ENCODE peak calls at places on chromosomes 2 and 18, in ten cellular contexts. X is fibroblast of the aortic adventitia, J is foreskin keratinocyte, A is GM10248, Z is fibroblast of pulmonary artery, N is AG09309, P is lung, S is astrocyte of the spinal cord, O is kidney epithelial cell, G is ovary. W is an unnamed sample.

GRCh38 chr2:2960817-2961216 is 416.8 kb downstream of the EIPR1 start:
- DNase-seq in X (no peak), J (no peak), A (no peak), Z (no peak), N (no peak), P (no peak), S (no peak), O (no peak), G (no peak), W (no peak)

GRCh38 chr2:119255760-119256573 is 32.3 kb downstream of the STEAP3 start:
- DNase-seq in X (peak; percentile 95), J (peak; percentile 78), A (no peak), Z (peak; percentile 97), N (peak; percentile 91), P (no peak), S (peak; percentile 97), O (peak; percentile 89), G (no peak), W (no peak)

GRCh38 chr2:150320623-150321022 is 166.8 kb downstream of the RND3 start:
- DNase-seq in X (no peak), J (no peak), A (no peak), Z (no peak), N (no peak), P (no peak), S (no peak), O (no peak), G (no peak), W (no peak)

GRCh38 chr18:37294951-37295350 is 270.6 kb downstream of the CELF4 start:
- DNase-seq in X (no peak), J (no peak), A (no peak), Z (peak; percentile 23), N (no peak), P (no peak), S (no peak), O (no peak), G (no peak), W (no peak)

GRCh38 chr2:196464311-196464710 is 175.2 kb upstream of the CCDC150 start:
- DNase-seq in X (no peak), J (no peak), A (no peak), Z (no peak), N (no peak), P (no peak), S (peak; percentile 24), O (no peak), G (no peak), W (no peak)

GRCh38 chr2:74267068-74267467 is 68.7 kb downstream of the MTHFD2 start:
- DNase-seq in X (no peak), J (no peak), A (peak; percentile 70), Z (no peak), N (no peak), P (peak; percentile 32), S (no peak), O (no peak), G (no peak), W (peak; percentile 59)

GRCh38 chr2:29241955-29242565 is 126.8 kb downstream of the CLIP4 start:
- DNase-seq in X (no peak), J (no peak), A (no peak), Z (no peak), N (no peak), P (no peak), S (no peak), O (no peak), G (no peak), W (no peak)

GRCh38 chr2:226652388-226652787 is 147.2 kb downstream of the IRS1 start:
- DNase-seq in X (peak; percentile 94), J (peak; percentile 97), A (no peak), Z (peak; percentile 92), N (peak; percentile 81), P (no peak), S (peak; percentile 99), O (peak; percentile 90), G (no peak), W (no peak)

GRCh38 chr18:64330976-64331375 is 182.1 kb upstream of the LINC00305 start:
- DNase-seq in X (no peak), J (no peak), A (no peak), Z (no peak), N (no peak), P (no peak), S (no peak), O (no peak), G (no peak), W (no peak)

GRCh38 chr2:83003555-83003954 is 1455.5 kb downstream of the SUCLG1 start:
- DNase-seq in X (no peak), J (no peak), A (no peak), Z (no peak), N (no peak), P (no peak), S (no peak), O (no peak), G (no peak), W (no peak)

DNA sequence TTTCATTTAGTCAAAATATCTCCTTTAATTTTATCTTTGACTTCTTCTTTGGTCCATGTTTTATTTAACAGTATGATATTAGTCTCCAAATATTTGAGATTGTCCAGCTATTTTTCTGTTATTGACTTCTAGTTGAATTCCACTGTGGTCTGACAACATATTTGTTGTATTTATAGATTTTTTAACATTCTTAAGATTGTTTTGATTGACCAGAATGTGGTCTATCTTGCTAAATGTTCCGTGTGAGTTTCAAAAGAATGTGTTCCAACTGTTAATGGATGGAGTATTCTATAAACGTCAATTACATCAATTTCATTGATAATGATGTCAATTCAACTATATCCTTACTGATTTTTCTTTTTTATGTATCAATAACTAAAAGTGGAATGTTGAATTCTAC is 1452.1 kb downstream of the SUCLG1 start:
- DNase-seq in X (no peak), J (no peak), A (no peak), Z (peak; percentile 21), N (no peak), P (no peak), S (peak; percentile 29), O (no peak), G (no peak), W (no peak)
- TF ChIP-seq CTCF in X (no peak), J (no peak), A (no peak), Z (no peak), N (no peak), P (no peak), S (no peak), O (no peak), G (no peak), W (no peak)

GRCh38 chr18:48901145-48902022 is 49.4 kb downstream of the SMAD7 start:
- DNase-seq in X (no peak), J (no peak), A (no peak), Z (no peak), N (no peak), P (no peak), S (no peak), O (no peak), G (no peak), W (no peak)

GRCh38 chr18:48902856-48903601 is 47.7 kb downstream of the SMAD7 start:
- DNase-seq in X (peak; percentile 88), J (no peak), A (no peak), Z (peak; percentile 76), N (no peak), P (no peak), S (peak; percentile 92), O (no peak), G (no peak), W (no peak)

GRCh38 chr18:48904086-48904485 is 46.7 kb downstream of the SMAD7 start:
- DNase-seq in X (no peak), J (no peak), A (no peak), Z (no peak), N (no peak), P (no peak), S (no peak), O (no peak), G (no peak), W (no peak)

GRCh38 chr18:48900469-48900868 is 50.3 kb downstream of the SMAD7 start:
- DNase-seq in X (no peak), J (no peak), A (no peak), Z (no peak), N (no peak), P (no peak), S (no peak), O (no peak), G (no peak), W (no peak)

DNA sequence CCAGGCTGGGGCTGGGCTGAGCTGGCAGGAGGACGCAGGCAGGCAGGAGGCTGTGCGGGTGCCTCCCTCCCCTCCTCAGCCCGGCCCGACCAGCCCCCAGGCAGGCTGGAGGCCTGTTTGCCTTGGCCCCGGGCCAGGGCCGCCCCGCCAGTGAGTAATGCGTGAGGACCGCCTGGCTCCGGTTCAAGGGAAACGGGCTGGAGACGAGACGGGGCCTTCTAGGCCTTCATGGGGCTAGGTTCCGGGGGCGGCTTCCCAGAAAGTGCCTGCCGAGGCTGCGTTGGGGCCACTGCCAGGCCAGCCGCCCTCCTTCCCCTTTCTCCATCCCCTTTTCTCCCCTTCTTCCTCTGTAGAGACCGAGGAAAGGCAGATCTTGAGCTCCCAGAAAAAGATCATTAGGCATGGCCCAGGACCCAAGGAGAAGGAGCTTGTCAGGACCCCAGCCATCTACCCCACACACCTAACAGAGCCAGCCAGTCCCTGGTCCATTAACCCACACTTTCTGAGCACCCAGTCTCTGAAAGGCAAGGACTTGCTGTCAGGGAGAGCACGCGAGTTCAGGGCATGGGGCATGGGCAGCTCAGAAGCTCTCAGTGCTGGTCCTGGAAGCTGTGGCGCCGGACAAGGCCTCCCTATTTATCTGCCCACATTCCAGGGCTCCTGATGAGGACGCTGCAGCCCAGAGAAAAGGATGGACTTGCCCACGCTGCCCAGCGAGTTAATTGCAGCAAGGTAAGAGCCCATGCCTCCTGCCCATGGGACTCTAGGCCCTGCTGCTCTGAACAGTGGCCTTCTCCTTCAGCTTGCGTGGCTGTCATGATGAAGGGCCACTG is 48.5 kb downstream of the SMAD7 start:
- DNase-seq in X (peak; percentile 95), J (no peak), A (no peak), Z (peak; percentile 95), N (peak; percentile 60), P (peak; percentile 86), S (peak; percentile 96), O (peak; percentile 56), G (peak; percentile 97), W (no peak)
- TF ChIP-seq CTCF in X (no peak), J (no peak), A (no peak), Z (no peak), N (no peak), P (no peak), S (no peak), O (no peak), G (no peak), W (no peak)

GRCh38 chr2:52956766-52957165 is 810.8 kb upstream of the CHAC2 start:
- DNase-seq in X (no peak), J (no peak), A (no peak), Z (no peak), N (no peak), P (no peak), S (no peak), O (no peak), G (no peak), W (no peak)
- TF ChIP-seq CTCF in X (peak; percentile 18), J (peak; percentile 23), A (no peak), Z (no peak), N (no peak), P (no peak), S (no peak), O (no peak), G (no peak), W (no peak)

DNA sequence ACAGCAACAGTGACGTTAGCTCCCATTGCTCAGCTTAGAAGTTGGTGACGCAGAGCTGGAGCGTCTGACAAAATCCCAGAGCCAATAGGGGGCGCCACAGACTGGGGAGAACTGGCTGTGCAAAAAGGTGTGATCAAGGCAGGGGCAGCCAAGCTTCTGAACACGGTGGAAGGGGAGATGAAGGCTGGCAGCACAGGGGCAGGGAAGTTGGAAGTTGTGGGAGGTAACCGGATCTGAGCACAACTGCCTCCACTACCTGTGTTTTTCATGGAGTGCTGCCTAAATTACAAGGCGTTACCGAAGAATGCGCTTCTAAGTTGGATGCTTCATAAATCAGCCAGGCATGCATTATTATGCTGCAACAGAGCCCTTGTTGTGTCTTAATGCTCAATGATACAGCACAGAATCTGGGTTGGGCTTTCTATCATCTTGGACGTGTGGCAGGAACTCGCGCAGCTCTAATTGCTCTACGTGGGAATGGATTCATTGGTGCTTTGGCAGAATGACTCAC is 370.0 kb downstream of the SLC4A3 start:
- DNase-seq in X (peak; percentile 87), J (peak; percentile 47), A (no peak), Z (peak; percentile 59), N (no peak), P (no peak), S (peak; percentile 55), O (peak; percentile 35), G (peak; percentile 84), W (no peak)
- TF ChIP-seq CTCF in X (peak; percentile 76), J (peak; percentile 83), A (peak; percentile 22), Z (peak; percentile 51), N (peak; percentile 53), P (no peak), S (peak; percentile 70), O (peak; percentile 90), G (no peak), W (peak; percentile 44)